ENCODE peak calls at places on chromosomes 13 and 19, in four cellular contexts. O is activated naive CD4-positive, alpha-beta T cell; T is activated CD4-positive, alpha-beta T cell treated with anti-CD3 and anti-CD28 coated beads, Interleukin-2, amount 50 U/mL, for 24 hours; P is caudate nucleus. L is an unnamed sample.

GRCh38 chr19:31497709-31498108 is 148.5 kb upstream of the TSHZ3 start:
- DNase-seq in T (no peak), O (no peak), P (no peak), L (no peak)

GRCh38 chr13:29429496-29429895 is 166.0 kb downstream of the SLC7A1 start:
- DNase-seq in P (no peak), O (no peak), T (no peak), L (no peak)

GRCh38 chr19:31346184-31346583 is 3.1 kb downstream of the TSHZ3 start:
- DNase-seq in O (no peak), T (no peak), P (no peak), L (no peak)

GRCh38 chr13:43744630-43745029 is 42.1 kb downstream of the ENOX1 start:
- DNase-seq in T (no peak), P (no peak), O (no peak), L (no peak)

GRCh38 chr13:109874444-109874920 is 88.1 kb upstream of the IRS2 start:
- DNase-seq in P (no peak), T (no peak), O (no peak), L (no peak)

GRCh38 chr13:43937839-43938238 is 58.1 kb downstream of the LACC1 start:
- DNase-seq in T (no peak), P (no peak), O (no peak), L (no peak)

GRCh38 chr19:3544742-3545668 is 6.0 kb downstream of the TEKTIP1 start:
- DNase-seq in O (peak), T (peak), P (peak), L (no peak)

GRCh38 chr13:113064534-113065405 is 40.8 kb upstream of the F7 start:
- DNase-seq in O (no peak), T (no peak), P (no peak), L (no peak)

GRCh38 chr13:83350569-83350968 is 531.7 kb downstream of the SLITRK1 start:
- DNase-seq in O (no peak), P (no peak), T (no peak), L (no peak)

GRCh38 chr19:52945652-52946321 is 16.9 kb downstream of the ZNF816 start:
- DNase-seq in O (no peak), T (no peak), P (no peak), L (no peak)

GRCh38 chr19:41726493-41726892 is 18.1 kb downstream of the CEACAM5 start:
- DNase-seq in P (no peak), T (no peak), O (no peak), L (no peak)

GRCh38 chr19:41671481-41671880 is 16.6 kb downstream of the CEACAM7 start:
- DNase-seq in T (no peak), O (no peak), P (no peak), L (no peak)

GRCh38 chr19:19105365-19106060 is 32.8 kb downstream of the TMEM161A start:
- DNase-seq in P (no peak), T (no peak), O (no peak), L (peak)

GRCh38 chr19:30464162-30464561 is 92.0 kb downstream of the ZNF536 start:
- DNase-seq in T (no peak), O (no peak), P (no peak), L (no peak)

GRCh38 chr19:633068-633785 is at the start of gene POLRMT:
- DNase-seq in O (peak), P (peak), T (peak), L (peak)

GRCh38 chr13:57823704-57824103 is 192.2 kb downstream of the PCDH17 start:
- DNase-seq in O (no peak), P (no peak), T (no peak), L (no peak)

GRCh38 chr19:48819366-48819816 is 8.6 kb upstream of the BCAT2 start:
- DNase-seq in T (no peak), P (no peak), O (no peak), L (no peak)

GRCh38 chr19:990746-991145 is 6.6 kb downstream of the WDR18 start:
- DNase-seq in T (no peak), P (no peak), O (no peak), L (no peak)

GRCh38 chr13:24220086-24220703 is 59.7 kb downstream of the SPATA13 start:
- DNase-seq in T (peak), O (no peak), P (no peak), L (no peak)

L was measured in H1.